ENCODE peak calls at places on chromosomes 2 and 18, in seven cellular contexts. T is psoas muscle, U is endodermal cell, P is HCT116, Q is SK-N-SH, E is body of pancreas, K is kidney. C is an unnamed sample. For H3K4me1, the result is how much of the 10 kb centered on the place peaks cover.

GRCh38 chr2:15588329-15588919 is 3.2 kb upstream of the DDX1 start:
- DNase-seq in T (peak), U (peak), P (peak), Q (peak), E (peak), K (no peak), C (peak)

GRCh38 chr2:187174582-187174981 is 273.5 kb downstream of the CALCRL start:
- DNase-seq in T (no peak), U (no peak), P (no peak), Q (peak), E (no peak), K (no peak), C (no peak)

GRCh38 chr18:906416-907170 is 1.9 kb downstream of the ADCYAP1 start:
- DNase-seq in T (no peak), U (peak), P (no peak), Q (peak), E (peak), K (no peak), C (no peak)

GRCh38 chr2:217740796-217741195 is 262.0 kb downstream of the TNS1 start:
- DNase-seq in T (no peak), U (no peak), P (no peak), Q (no peak), E (no peak), K (no peak), C (no peak)

GRCh38 chr2:171403181-171403580 is 30.6 kb downstream of the METTL8 start:
- DNase-seq in T (no peak), U (no peak), P (no peak), Q (no peak), E (no peak), K (no peak), C (no peak)

GRCh38 chr2:215677466-215677865 is 241.6 kb upstream of the FN1 start:
- DNase-seq in T (no peak), U (no peak), P (no peak), Q (no peak), E (no peak), K (no peak), C (no peak)

GRCh38 chr18:54767094-54767493 is 61.2 kb upstream of the RAB27B start:
- DNase-seq in T (no peak), U (no peak), P (no peak), Q (no peak), E (peak), K (no peak), C (no peak)

GRCh38 chr2:240390091-240391073 is 45.1 kb upstream of the GPC1 start:
- DNase-seq in T (peak), U (no peak), P (no peak), Q (no peak), E (no peak), K (peak), C (no peak)

GRCh38 chr2:214104967-214105366 is 305.9 kb upstream of the VWC2L start:
- DNase-seq in T (no peak), U (no peak), P (no peak), Q (no peak), E (no peak), K (no peak), C (no peak)

GRCh38 chr2:226763320-226763719 is 36.3 kb downstream of the IRS1 start:
- DNase-seq in T (no peak), U (no peak), P (no peak), Q (no peak), E (no peak), K (no peak), C (no peak)

DNA sequence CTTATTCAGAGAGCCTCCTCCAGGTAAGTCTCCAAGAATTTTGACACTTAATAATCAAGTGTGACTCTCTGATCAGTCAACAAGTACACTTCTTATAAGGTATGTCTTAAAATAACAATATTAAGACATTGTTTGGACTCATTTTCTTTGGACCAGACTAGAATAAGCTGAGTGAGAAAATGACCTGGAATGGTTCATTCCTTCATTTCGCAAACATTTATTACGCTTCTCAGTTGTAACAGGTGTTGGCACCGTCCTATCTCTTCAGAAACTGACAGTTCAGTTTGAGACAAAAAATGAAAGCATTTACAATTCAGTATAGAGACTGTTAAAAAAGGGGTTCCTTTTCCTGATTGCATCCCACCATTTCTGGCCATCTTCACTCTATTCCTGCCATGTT is 46.6 kb downstream of the TSPYL6 start:
- DNase-seq in T (no peak), U (no peak), P (no peak), Q (no peak), E (no peak), K (no peak), C (no peak)
- H3K4me1 ChIP-seq in T (under half), U (under half), P (under half), Q (under half), E (under half), K (under half), C (under half)

GRCh38 chr18:24378598-24378997 is 19.0 kb downstream of the OSBPL1A start:
- DNase-seq in T (no peak), U (peak), P (no peak), Q (no peak), E (no peak), K (no peak), C (no peak)
- H3K4me1 ChIP-seq in T (under half), U (under half), P (under half), Q (under half), E (under half), K (under half), C (under half)

DNA sequence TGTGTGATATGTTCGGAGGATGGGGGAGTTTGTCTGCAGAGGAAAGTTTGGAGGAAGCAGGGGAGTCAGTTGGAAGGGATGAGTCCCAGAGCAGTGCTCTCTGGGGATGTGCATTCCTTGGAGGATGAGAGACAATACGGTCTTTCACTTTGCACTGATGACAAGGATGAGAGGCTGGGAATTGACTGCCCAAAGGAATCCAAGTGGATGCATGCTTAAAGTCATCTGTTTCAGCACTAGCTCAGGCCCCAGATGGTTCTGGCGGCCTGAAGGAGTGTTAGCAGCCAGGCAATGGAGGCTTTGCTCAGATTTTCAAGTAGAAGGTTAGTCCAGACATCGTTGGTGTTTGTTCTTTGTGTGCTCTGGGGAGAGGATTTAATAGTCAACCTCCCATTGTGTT is 100.2 kb downstream of the CRIM1 start:
- DNase-seq in T (no peak), U (no peak), P (no peak), Q (no peak), E (no peak), K (no peak), C (no peak)
- H3K4me1 ChIP-seq in T (half or more), U (under half), P (under half), Q (under half), E (under half), K (under half), C (half or more)

GRCh38 chr2:61463769-61464475 is 7.0 kb downstream of the USP34 start:
- DNase-seq in T (no peak), U (no peak), P (no peak), Q (no peak), E (no peak), K (no peak), C (peak)
- H3K4me1 ChIP-seq in T (half or more), U (under half), P (under half), Q (under half), E (under half), K (under half), C (under half)

DNA sequence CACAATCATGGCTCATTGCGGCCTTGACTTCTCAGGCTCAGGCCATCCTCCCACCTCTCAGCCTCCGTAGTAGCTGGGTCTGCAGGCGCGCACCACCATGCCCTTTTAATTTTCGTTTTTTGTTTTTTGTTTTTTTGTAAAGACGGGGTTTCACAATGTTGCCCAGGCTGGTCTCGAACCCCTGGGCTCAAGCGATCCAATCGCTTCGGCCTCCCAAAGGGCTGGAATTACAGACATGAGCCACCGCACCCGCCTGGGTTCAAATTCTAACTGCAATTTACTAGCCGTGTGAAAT is 12.3 kb upstream of the DCTN1 start:
- DNase-seq in T (no peak), U (no peak), P (no peak), Q (no peak), E (no peak), K (no peak), C (no peak)
- H3K4me1 ChIP-seq in T (under half), U (under half), P (under half), Q (under half), E (under half), K (under half), C (under half)

GRCh38 chr2:69565431-69565839 is 78.1 kb downstream of the AAK1 start:
- DNase-seq in T (peak), U (peak), P (peak), Q (peak), E (peak), K (peak), C (peak)

GRCh38 chr2:69561041-69561550 is 82.4 kb downstream of the AAK1 start:
- DNase-seq in T (no peak), U (no peak), P (no peak), Q (no peak), E (no peak), K (no peak), C (no peak)

GRCh38 chr2:69564604-69565003 is 78.9 kb downstream of the AAK1 start:
- DNase-seq in T (no peak), U (no peak), P (no peak), Q (no peak), E (no peak), K (no peak), C (no peak)

GRCh38 chr2:69559696-69560482 is 83.7 kb downstream of the AAK1 start:
- DNase-seq in T (no peak), U (peak), P (peak), Q (peak), E (peak), K (no peak), C (no peak)

DNA sequence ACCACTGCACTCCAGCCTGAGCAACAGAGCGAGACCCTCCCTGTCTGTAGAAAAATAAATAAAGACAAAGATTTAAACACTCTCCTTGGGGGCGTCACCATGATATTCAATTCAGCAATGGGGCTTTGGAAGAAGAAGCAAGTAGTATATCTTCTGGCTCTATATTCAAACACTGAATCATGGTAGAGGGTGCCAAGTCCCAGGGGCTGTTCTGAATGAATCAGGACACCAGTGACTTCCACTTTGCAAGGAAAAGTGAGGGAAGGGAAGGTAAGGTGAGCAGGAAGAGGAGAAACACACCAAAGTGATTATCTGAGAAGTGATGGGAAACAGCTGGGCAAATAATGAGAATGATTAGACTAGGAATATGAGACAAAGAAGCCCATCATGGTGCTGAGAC is 80.5 kb downstream of the AAK1 start:
- DNase-seq in T (no peak), U (no peak), P (no peak), Q (no peak), E (no peak), K (no peak), C (no peak)
- H3K4me1 ChIP-seq in T (under half), U (under half), P (under half), Q (under half), E (under half), K (under half), C (half or more)

DNA sequence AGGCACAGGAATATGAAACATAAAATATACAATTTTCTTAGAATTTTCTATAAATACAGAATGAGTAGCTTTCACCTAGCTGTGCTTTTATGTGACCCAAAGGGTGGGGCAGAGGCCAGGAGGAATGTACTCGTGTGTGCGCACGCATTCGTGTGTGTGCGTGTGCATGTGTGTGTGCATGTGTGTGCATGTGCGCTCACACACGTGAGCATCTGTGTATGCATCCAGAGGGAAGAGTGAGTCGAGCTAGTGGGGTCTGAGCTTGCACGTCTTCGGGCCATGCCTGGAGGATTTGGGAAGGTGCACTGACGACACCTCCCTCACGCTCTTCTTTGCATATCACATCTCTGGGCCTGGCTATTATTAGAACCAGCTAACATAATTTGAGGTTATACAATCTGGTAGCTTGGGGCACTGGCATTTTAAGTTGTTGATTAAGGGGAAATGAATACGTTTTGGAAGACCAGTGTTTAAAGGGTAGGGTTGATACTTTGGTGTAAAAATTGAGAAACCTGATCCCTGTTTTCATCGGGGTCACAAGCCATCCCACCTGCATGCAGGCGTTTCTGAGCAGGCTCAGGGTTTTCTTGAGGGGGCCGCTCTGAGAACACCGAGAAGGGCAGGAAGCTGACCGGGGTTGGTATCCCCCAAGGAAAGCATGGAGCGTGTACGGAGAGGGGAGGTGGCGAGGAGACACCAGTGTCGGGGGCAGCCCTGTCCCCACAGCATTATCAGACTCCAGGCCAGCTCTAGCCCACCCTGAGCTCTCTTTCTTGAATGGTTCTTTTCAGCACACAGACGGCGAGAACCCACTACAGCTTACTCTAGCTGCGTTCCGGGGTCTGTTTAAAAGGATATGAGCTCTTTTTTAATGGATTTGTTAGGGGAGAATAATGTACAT is 85.3 kb downstream of the LRRFIP1 start:
- DNase-seq in T (no peak), U (no peak), P (no peak), Q (no peak), E (no peak), K (no peak), C (no peak)
- H3K4me1 ChIP-seq in T (half or more), U (under half), P (under half), Q (under half), E (under half), K (under half), C (under half)

GRCh38 chr2:47060652-47061170 is 94.4 kb downstream of the STPG4 start:
- DNase-seq in T (no peak), U (no peak), P (no peak), Q (no peak), E (no peak), K (no peak), C (no peak)
- H3K4me1 ChIP-seq in T (half or more), U (under half), P (under half), Q (half or more), E (under half), K (under half), C (under half)

GRCh38 chr2:196170202-196170680 is 1.1 kb downstream of the STK17B start:
- DNase-seq in T (no peak), U (no peak), P (no peak), Q (peak), E (peak), K (no peak), C (peak)
- H3K4me1 ChIP-seq in T (under half), U (under half), P (under half), Q (under half), E (under half), K (under half), C (under half)

GRCh38 chr2:63050916-63051794 is 525 bp downstream of the OTX1 start:
- DNase-seq in T (no peak), U (peak), P (no peak), Q (peak), E (peak), K (peak), C (peak)
- H3K4me1 ChIP-seq in T (under half), U (under half), P (under half), Q (under half), E (under half), K (under half), C (under half)